ENCODE peak calls at places on chromosomes 1 and 21, in five cellular contexts. C, V, T, N and Z are unnamed samples.

GRCh38 chr1:8230284-8230605 is 87.7 kb upstream of the SLC45A1 start:
- DNase-seq in T (no peak), N (no peak), V (peak; percentile 6), C (no peak), Z (no peak)

GRCh38 chr1:57254006-57254405 is 169.9 kb downstream of the DAB1 start:
- DNase-seq in T (no peak), C (peak; percentile 32), N (no peak), V (no peak), Z (peak; percentile 93)

GRCh38 chr1:171769754-171770153 is 11.7 kb upstream of the METTL13 start:
- DNase-seq in C (no peak), V (no peak), N (no peak), T (no peak), Z (no peak)

GRCh38 chr21:39667353-39667891 is 54.7 kb downstream of the B3GALT5 start:
- DNase-seq in V (no peak), T (no peak), N (no peak), C (no peak), Z (no peak)

GRCh38 chr1:206074839-206075238 is 21.9 kb downstream of the RHEX start:
- DNase-seq in V (peak; percentile 43), T (peak; percentile 24), N (peak; percentile 56), C (no peak), Z (no peak)

GRCh38 chr1:227789042-227789880 is 26.2 kb upstream of the PRSS38 start:
- DNase-seq in N (no peak), V (no peak), C (peak; percentile 45), T (no peak), Z (peak; percentile 59)

GRCh38 chr21:38664821-38665220 is 140.9 kb upstream of the ETS2 start:
- DNase-seq in N (no peak), C (no peak), T (no peak), V (no peak), Z (peak; percentile 44)

GRCh38 chr1:22831729-22832413 is 121.2 kb downstream of the EPHB2 start:
- DNase-seq in N (peak; percentile 92), T (peak; percentile 93), V (no peak), C (peak; percentile 93), Z (peak; percentile 98)

GRCh38 chr1:26959722-26960624 is at the start of gene KDF1:
- DNase-seq in T (no peak), V (peak; percentile 87), N (no peak), C (no peak), Z (peak; percentile 9)

GRCh38 chr21:46168238-46168637 is 12.9 kb upstream of the FTCD start:
- DNase-seq in N (no peak), T (no peak), C (no peak), V (no peak), Z (no peak)

GRCh38 chr1:201142854-201143725 is 11.2 kb downstream of the TMEM9 start:
- DNase-seq in V (no peak), C (no peak), N (no peak), T (no peak), Z (no peak)

GRCh38 chr1:85550784-85551516 is 29.6 kb upstream of the CCN1 start:
- DNase-seq in T (peak; percentile 73), C (peak; percentile 86), N (peak; percentile 23), V (no peak), Z (peak; percentile 78)

GRCh38 chr1:110674337-110675059 is at the start of gene KCNA3:
- DNase-seq in C (no peak), T (no peak), N (no peak), V (no peak), Z (peak; percentile 18)

GRCh38 chr1:92956254-92956653 is 5.0 kb downstream of the DIPK1A start:
- DNase-seq in V (no peak), C (no peak), N (no peak), T (no peak), Z (no peak)

GRCh38 chr1:85200367-85200869 is 398 bp downstream of the SYDE2 start:
- DNase-seq in T (peak; percentile 39), V (no peak), C (no peak), N (no peak), Z (peak; percentile 57)

GRCh38 chr1:229223498-229223897 is 47.4 kb upstream of the RAB4A start:
- DNase-seq in N (no peak), T (no peak), C (no peak), V (no peak), Z (no peak)

GRCh38 chr1:236451796-236452373 is 57.8 kb downstream of the EDARADD start:
- DNase-seq in T (no peak), C (no peak), N (peak; percentile 7), V (peak; percentile 74), Z (peak; percentile 26)

GRCh38 chr1:39754906-39755504 is 16.1 kb downstream of the OXCT2 start:
- DNase-seq in C (no peak), N (no peak), V (no peak), T (no peak), Z (no peak)

GRCh38 chr1:43708006-43708412 is 673 bp downstream of the ST3GAL3 start:
- DNase-seq in N (peak; percentile 59), V (no peak), C (peak; percentile 57), T (peak; percentile 74), Z (peak; percentile 83)

GRCh38 chr21:31133243-31133830 is 95.1 kb upstream of the KRTAP19-8 start:
- DNase-seq in V (no peak), N (no peak), C (no peak), T (no peak), Z (no peak)

GRCh38 chr1:228460830-228461229 is 26.4 kb upstream of the RNF187 start:
- DNase-seq in C (no peak), T (no peak), V (no peak), N (no peak), Z (no peak)

GRCh38 chr1:235597867-235598553 is 51.6 kb downstream of the GNG4 start:
- DNase-seq in T (peak; percentile 55), N (peak; percentile 18), C (peak; percentile 62), V (peak; percentile 41), Z (peak; percentile 75)

GRCh38 chr1:211677659-211678058 is 2.2 kb upstream of the NEK2 start:
- DNase-seq in T (no peak), N (no peak), V (no peak), C (no peak), Z (no peak)

GRCh38 chr1:115924730-115925129 is 51.6 kb upstream of the SLC22A15 start:
- DNase-seq in N (no peak), V (no peak), T (no peak), C (no peak), Z (no peak)

GRCh38 chr1:184214128-184214527 is 162.6 kb downstream of the TSEN15 start:
- DNase-seq in T (no peak), V (no peak), N (no peak), C (no peak), Z (no peak)

GRCh38 chr1:156146006-156146748 is 7.2 kb upstream of the SEMA4A start:
- DNase-seq in C (peak; percentile 94), T (peak; percentile 92), V (peak; percentile 67), N (peak; percentile 92), Z (peak; percentile 96)

GRCh38 chr21:41369915-41370839 is 8.3 kb downstream of the MX2 start:
- DNase-seq in V (no peak), T (peak; percentile 10), C (no peak), N (no peak), Z (no peak)

GRCh38 chr1:11842154-11843041 is 5.2 kb downstream of the NPPA start:
- DNase-seq in T (no peak), V (peak; percentile 95), N (peak; percentile 94), C (peak; percentile 34), Z (no peak)
- H3K4me2 ChIP-seq in T (no peak overlapping the region), V (peak overlapping the region; percentile 73), N (no peak overlapping the region), C (no peak overlapping the region), Z (no peak overlapping the region)

GRCh38 chr1:108010581-108010980 is 45.6 kb upstream of the VAV3 start:
- DNase-seq in T (no peak), N (no peak), C (no peak), V (no peak), Z (peak; percentile 20)

GRCh38 chr1:108012553-108012952 is 47.6 kb upstream of the VAV3 start:
- DNase-seq in N (no peak), T (no peak), C (no peak), V (no peak), Z (no peak)

GRCh38 chr1:108011295-108011694 is 46.3 kb upstream of the VAV3 start:
- DNase-seq in V (no peak), N (no peak), C (no peak), T (no peak), Z (no peak)

GRCh38 chr1:108017698-108018097 is 52.7 kb upstream of the VAV3 start:
- DNase-seq in V (no peak), C (no peak), T (no peak), N (no peak), Z (peak; percentile 62)

GRCh38 chr1:108016451-108016920 is 51.5 kb upstream of the VAV3 start:
- DNase-seq in V (peak; percentile 58), N (peak; percentile 13), C (no peak), T (peak; percentile 82), Z (peak; percentile 55)
- H3K4me2 ChIP-seq in V (no peak overlapping the region), N (no peak overlapping the region), C (no peak overlapping the region), T (peak overlapping the region; percentile 14), Z (no peak overlapping the region)

GRCh38 chr1:224501836-224502235 is 67.2 kb upstream of the WDR26 start:
- DNase-seq in C (no peak), N (no peak), V (no peak), T (no peak), Z (no peak)

GRCh38 chr1:224504642-224505041 is 70.0 kb upstream of the WDR26 start:
- DNase-seq in V (no peak), C (no peak), T (no peak), N (no peak), Z (no peak)

GRCh38 chr1:224503161-224504118 is 68.8 kb upstream of the WDR26 start:
- DNase-seq in T (peak; percentile 90), C (peak; percentile 80), V (peak; percentile 99), N (peak; percentile 93), Z (peak; percentile 90)

GRCh38 chr1:224500802-224501201 is 66.2 kb upstream of the WDR26 start:
- DNase-seq in C (no peak), N (peak; percentile 21), V (peak; percentile 33), T (no peak), Z (no peak)

GRCh38 chr1:224502459-224503160 is 68.0 kb upstream of the WDR26 start:
- DNase-seq in T (peak; percentile 50), N (peak; percentile 23), V (peak; percentile 57), C (no peak), Z (no peak)
- H3K4me2 ChIP-seq in T (peak overlapping the region; percentile 33), N (peak overlapping the region; percentile 22), V (peak overlapping the region; percentile 79), C (peak overlapping the region; percentile 83), Z (no peak overlapping the region)

GRCh38 chr1:185735667-185736105 is 1.5 kb downstream of the HMCN1 start:
- DNase-seq in T (peak; percentile 32), V (no peak), C (peak; percentile 7), N (peak; percentile 67), Z (peak; percentile 32)
- H3K4me2 ChIP-seq in T (peak overlapping the region; percentile 68), V (no peak overlapping the region), C (peak overlapping the region; percentile 100), N (peak overlapping the region; percentile 83), Z (peak overlapping the region; percentile 87)